ENCODE peak calls at places on chromosomes 1 and 21, in five cellular contexts. T is heart left ventricle, L is AG10803, K is SK-MEL-5, E is NCI-H1694 treated with DMSO at 0.1 percent for 48 hours. C is an unnamed sample.

GRCh38 chr1:244603498-244603897 is 49.4 kb upstream of the DESI2 start:
- DNase-seq in E (peak), T (no peak), L (peak), K (peak), C (peak)

GRCh38 chr21:35529141-35529863 is 480.2 kb upstream of the RUNX1 start:
- DNase-seq in L (no peak), T (no peak), E (no peak), K (no peak), C (peak)

GRCh38 chr1:161913482-161914140 is 110.1 kb downstream of the OLFML2B start:
- DNase-seq in E (no peak), T (no peak), L (peak), K (no peak), C (peak)

GRCh38 chr1:166165661-166166399 is 971 bp downstream of the FAM78B start:
- DNase-seq in E (no peak), K (no peak), T (no peak), L (peak), C (no peak)

GRCh38 chr1:155729031-155729898 is 40.4 kb downstream of the DAP3 start:
- DNase-seq in K (peak), T (peak), L (peak), E (peak), C (peak)

GRCh38 chr1:55974714-55975441 is 604.5 kb downstream of the PLPP3 start:
- DNase-seq in E (no peak), K (no peak), L (peak), T (no peak), C (peak)

GRCh38 chr1:200226268-200226968 is 183.4 kb downstream of the ZNF281 start:
- DNase-seq in L (peak), K (no peak), E (no peak), T (no peak), C (peak)

GRCh38 chr1:156421062-156421938 is 52.3 kb downstream of the RHBG start:
- DNase-seq in E (peak), K (peak), T (peak), L (peak), C (peak)

GRCh38 chr1:90725341-90725960 is 8.3 kb upstream of the BARHL2 start:
- DNase-seq in T (no peak), E (no peak), L (no peak), K (no peak), C (no peak)

GRCh38 chr1:238242156-238242555 is 351.4 kb upstream of the ZP4 start:
- DNase-seq in T (no peak), L (no peak), K (no peak), E (no peak), C (no peak)

C was measured in EH.